ENCODE peak calls at places on chromosomes 11 and 22, in six cellular contexts. W is cardiac fibroblast, D is endodermal cell, G is ecto neural progenitor cell, A is AG09319, J is left ventricle myocardium superior. O is an unnamed sample.
A peak's percentile ranks its signal among the peaks of the same experiment; 100 is the strongest.

GRCh38 chr22:21989049-21989448 is 6.5 kb upstream of the TOP3B start:
- DNase-seq in D (no peak), A (no peak), J (no peak), G (no peak), W (no peak), O (no peak)

GRCh38 chr11:36313073-36313472 is 17.0 kb downstream of the PRR5L start:
- DNase-seq in D (no peak), J (no peak), A (no peak), W (no peak), G (no peak), O (no peak)

GRCh38 chr11:73480677-73481076 is 104.5 kb downstream of the RELT start:
- DNase-seq in G (no peak), D (no peak), J (no peak), A (no peak), W (peak; percentile 66), O (no peak)

GRCh38 chr11:72224587-72225410 is at the start of gene INPPL1:
- DNase-seq in J (peak; percentile 75), W (peak; percentile 47), D (peak; percentile 76), G (peak; percentile 65), A (no peak), O (peak; percentile 83)

GRCh38 chr11:72263363-72263762 is 19.4 kb upstream of the PHOX2A start:
- DNase-seq in G (no peak), J (no peak), D (no peak), W (peak; percentile 35), A (no peak), O (no peak)

GRCh38 chr22:30021881-30022619 is 58.2 kb upstream of the HORMAD2 start:
- DNase-seq in A (no peak), J (peak; percentile 54), D (no peak), W (no peak), G (no peak), O (no peak)

GRCh38 chr11:93498099-93499040 is 44.8 kb downstream of the SMCO4 start:
- DNase-seq in A (no peak), J (no peak), D (peak; percentile 78), W (peak; percentile 19), G (no peak), O (no peak)

GRCh38 chr11:19675397-19675796 is 37.2 kb upstream of the NAV2 start:
- DNase-seq in G (no peak), J (no peak), W (no peak), A (no peak), D (no peak), O (no peak)

GRCh38 chr11:44264761-44265160 is 45.2 kb downstream of the ALX4 start:
- DNase-seq in D (no peak), W (no peak), A (no peak), G (no peak), J (no peak), O (no peak)